ENCODE peak calls at places on chromosomes 2 and 18, in five cellular contexts. T is GM12864; U is fibroblast of lung; Z is CD8-positive, alpha-beta memory T cell; A is Caco-2. N is an unnamed sample.

GRCh38 chr18:79512461-79513380 is 117.0 kb downstream of the NFATC1 start:
- DNase-seq in T (no peak), U (no peak), Z (no peak), A (no peak), N (peak)

GRCh38 chr2:50564781-50565180 is 467.2 kb downstream of the NRXN1 start:
- DNase-seq in T (no peak), U (no peak), Z (no peak), A (no peak), N (no peak)

GRCh38 chr18:67597759-67598158 is 81.2 kb upstream of the DSEL start:
- DNase-seq in T (no peak), U (no peak), Z (no peak), A (no peak), N (no peak)

GRCh38 chr18:31161757-31162418 is 768 bp downstream of the DSC1 start:
- DNase-seq in T (no peak), U (no peak), Z (no peak), A (no peak), N (no peak)

GRCh38 chr2:140526575-140526974 is 1604.2 kb downstream of the LRP1B start:
- DNase-seq in T (no peak), U (no peak), Z (no peak), A (no peak), N (no peak)

GRCh38 chr2:182946949-182947348 is 80.5 kb upstream of the FRZB start:
- DNase-seq in T (no peak), U (no peak), Z (no peak), A (no peak), N (no peak)

GRCh38 chr2:133503323-133503722 is 64.9 kb downstream of the NCKAP5 start:
- DNase-seq in T (peak), U (no peak), Z (no peak), A (no peak), N (no peak)

GRCh38 chr2:157572725-157573124 is 55.9 kb downstream of the ACVR1C start:
- DNase-seq in T (no peak), U (no peak), Z (no peak), A (no peak), N (peak)

GRCh38 chr2:54720563-54720962 is 2.9 kb upstream of the EML6 start:
- DNase-seq in T (no peak), U (no peak), Z (no peak), A (no peak), N (no peak)

GRCh38 chr2:207385903-207386302 is 143.9 kb upstream of the CREB1 start:
- DNase-seq in T (no peak), U (peak), Z (no peak), A (no peak), N (no peak)

GRCh38 chr2:135870571-135870970 is 5.7 kb downstream of the MCM6 start:
- DNase-seq in T (no peak), U (no peak), Z (no peak), A (no peak), N (no peak)

GRCh38 chr2:110768591-110768990 is 36.2 kb downstream of the ACOXL start:
- DNase-seq in T (no peak), U (no peak), Z (no peak), A (peak), N (no peak)

GRCh38 chr2:22929998-22930397 is 455.0 kb upstream of the KLHL29 start:
- DNase-seq in T (no peak), U (no peak), Z (no peak), A (no peak), N (no peak)

GRCh38 chr2:12287220-12287751 is 429.4 kb upstream of the TRIB2 start:
- DNase-seq in T (no peak), U (peak), Z (no peak), A (no peak), N (no peak)

GRCh38 chr2:242065456-242065855 is 195.9 kb downstream of the RTP5 start:
- DNase-seq in T (no peak), U (no peak), Z (no peak), A (no peak), N (no peak)

GRCh38 chr2:189002079-189002478 is 27.9 kb downstream of the COL3A1 start:
- DNase-seq in T (no peak), U (peak), Z (no peak), A (no peak), N (no peak)

GRCh38 chr2:119608553-119608952 is 64.3 kb downstream of the CFAP221 start:
- DNase-seq in T (no peak), U (no peak), Z (no peak), A (no peak), N (no peak)

GRCh38 chr18:31049189-31049588 is 6.6 kb upstream of the DSC3 start:
- DNase-seq in T (no peak), U (no peak), Z (no peak), A (no peak), N (no peak)

GRCh38 chr18:11728247-11728646 is 39.2 kb downstream of the GNAL start:
- DNase-seq in T (no peak), U (peak), Z (no peak), A (peak), N (peak)

GRCh38 chr2:9735335-9735734 is 104.5 kb upstream of the YWHAQ start:
- DNase-seq in T (no peak), U (no peak), Z (no peak), A (no peak), N (peak)

GRCh38 chr2:32946314-32947075 is at the start of gene LTBP1:
- DNase-seq in T (no peak), U (peak), Z (peak), A (peak), N (peak)

GRCh38 chr2:235206980-235207579 is 255.3 kb downstream of the SH3BP4 start:
- DNase-seq in T (no peak), U (no peak), Z (no peak), A (no peak), N (peak)

GRCh38 chr2:18475884-18476283 is 84.6 kb downstream of the RDH14 start:
- DNase-seq in T (no peak), U (peak), Z (no peak), A (no peak), N (no peak)

GRCh38 chr2:607709-608108 is 69.5 kb downstream of the TMEM18 start:
- DNase-seq in T (no peak), U (no peak), Z (no peak), A (no peak), N (no peak)

GRCh38 chr2:42954227-42954962 is 162.0 kb upstream of the HAAO start:
- DNase-seq in T (no peak), U (peak), Z (no peak), A (no peak), N (no peak)

GRCh38 chr2:64944484-64944883 is 44.7 kb upstream of the SLC1A4 start:
- DNase-seq in T (no peak), U (no peak), Z (no peak), A (no peak), N (no peak)

GRCh38 chr2:146870691-146871090 is 974.1 kb upstream of the ACVR2A start:
- DNase-seq in T (no peak), U (no peak), Z (no peak), A (no peak), N (no peak)

GRCh38 chr18:28116461-28116860 is 60.5 kb downstream of the CDH2 start:
- DNase-seq in T (no peak), U (no peak), Z (no peak), A (no peak), N (no peak)

GRCh38 chr2:47354013-47354816 is 48.7 kb upstream of the MSH2 start:
- DNase-seq in T (no peak), U (peak), Z (no peak), A (peak), N (no peak)

GRCh38 chr18:56294484-56295183 is 343.8 kb downstream of the TXNL1 start:
- DNase-seq in T (no peak), U (no peak), Z (no peak), A (no peak), N (peak)

GRCh38 chr18:77023115-77023782 is 109.3 kb downstream of the MBP start:
- DNase-seq in T (no peak), U (no peak), Z (no peak), A (no peak), N (no peak)

GRCh38 chr2:17912266-17912691 is 33.8 kb downstream of the KCNS3 start:
- DNase-seq in T (peak), U (no peak), Z (no peak), A (no peak), N (no peak)

GRCh38 chr2:19474128-19474527 is 115.7 kb upstream of the OSR1 start:
- DNase-seq in T (peak), U (peak), Z (peak), A (no peak), N (peak)

GRCh38 chr2:3625186-3625585 is 30.3 kb downstream of the COLEC11 start:
- DNase-seq in T (no peak), U (no peak), Z (no peak), A (peak), N (no peak)

DNA sequence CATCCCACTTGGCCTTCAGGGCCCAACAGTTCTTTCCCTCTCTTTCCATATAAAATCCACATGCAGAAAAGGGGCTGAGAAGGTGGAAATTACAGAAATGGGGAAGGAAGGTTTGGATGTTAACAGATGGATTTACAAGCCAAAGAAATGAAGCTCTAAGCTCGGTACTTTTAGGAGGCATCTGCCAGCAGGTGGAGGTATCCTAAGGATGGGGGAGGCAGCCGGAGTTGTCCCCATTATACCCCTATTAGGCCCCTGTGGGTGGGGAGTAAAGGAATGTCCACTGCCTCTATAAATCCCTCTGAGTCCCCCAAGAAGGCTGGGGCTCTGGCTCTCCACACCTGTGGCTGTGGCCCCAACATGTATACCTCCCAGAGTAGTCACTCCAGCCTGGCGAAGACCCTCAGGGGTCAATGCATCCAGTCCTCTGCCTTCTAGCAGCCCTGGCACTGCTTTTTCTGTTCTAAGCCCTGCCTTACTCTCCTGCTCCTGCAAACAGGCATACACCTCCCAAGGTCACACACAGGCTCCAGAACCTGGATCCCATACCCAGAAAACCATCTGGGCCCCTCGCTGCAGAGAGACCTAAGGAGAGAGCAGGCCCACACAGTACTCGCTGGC is 1.2 kb downstream of the FBXO41 start:
- DNase-seq in T (no peak), U (no peak), Z (no peak), A (no peak), N (no peak)
- H3K4me3 ChIP-seq in T (peak), U (peak), Z (no peak), A (peak), N (peak)

GRCh38 chr2:217049376-217049775 is 189.5 kb upstream of the TNP1 start:
- DNase-seq in T (no peak), U (no peak), Z (no peak), A (no peak), N (no peak)

GRCh38 chr2:217040099-217040498 is 180.2 kb upstream of the TNP1 start:
- DNase-seq in T (no peak), U (no peak), Z (no peak), A (no peak), N (no peak)

GRCh38 chr2:217049931-217050330 is 190.1 kb upstream of the TNP1 start:
- DNase-seq in T (no peak), U (no peak), Z (no peak), A (no peak), N (no peak)

GRCh38 chr2:217047209-217047998 is 187.5 kb upstream of the TNP1 start:
- DNase-seq in T (no peak), U (peak), Z (no peak), A (peak), N (no peak)

GRCh38 chr2:217045725-217046475 is 186.0 kb upstream of the TNP1 start:
- DNase-seq in T (no peak), U (peak), Z (no peak), A (no peak), N (no peak)
- H3K4me3 ChIP-seq in T (no peak), U (no peak), Z (no peak), A (no peak), N (no peak)

GRCh38 chr2:151053661-151053990 is 208.0 kb downstream of the RBM43 start:
- DNase-seq in T (no peak), U (no peak), Z (no peak), A (no peak), N (no peak)
- H3K4me3 ChIP-seq in T (no peak), U (no peak), Z (no peak), A (no peak), N (no peak)

DNA sequence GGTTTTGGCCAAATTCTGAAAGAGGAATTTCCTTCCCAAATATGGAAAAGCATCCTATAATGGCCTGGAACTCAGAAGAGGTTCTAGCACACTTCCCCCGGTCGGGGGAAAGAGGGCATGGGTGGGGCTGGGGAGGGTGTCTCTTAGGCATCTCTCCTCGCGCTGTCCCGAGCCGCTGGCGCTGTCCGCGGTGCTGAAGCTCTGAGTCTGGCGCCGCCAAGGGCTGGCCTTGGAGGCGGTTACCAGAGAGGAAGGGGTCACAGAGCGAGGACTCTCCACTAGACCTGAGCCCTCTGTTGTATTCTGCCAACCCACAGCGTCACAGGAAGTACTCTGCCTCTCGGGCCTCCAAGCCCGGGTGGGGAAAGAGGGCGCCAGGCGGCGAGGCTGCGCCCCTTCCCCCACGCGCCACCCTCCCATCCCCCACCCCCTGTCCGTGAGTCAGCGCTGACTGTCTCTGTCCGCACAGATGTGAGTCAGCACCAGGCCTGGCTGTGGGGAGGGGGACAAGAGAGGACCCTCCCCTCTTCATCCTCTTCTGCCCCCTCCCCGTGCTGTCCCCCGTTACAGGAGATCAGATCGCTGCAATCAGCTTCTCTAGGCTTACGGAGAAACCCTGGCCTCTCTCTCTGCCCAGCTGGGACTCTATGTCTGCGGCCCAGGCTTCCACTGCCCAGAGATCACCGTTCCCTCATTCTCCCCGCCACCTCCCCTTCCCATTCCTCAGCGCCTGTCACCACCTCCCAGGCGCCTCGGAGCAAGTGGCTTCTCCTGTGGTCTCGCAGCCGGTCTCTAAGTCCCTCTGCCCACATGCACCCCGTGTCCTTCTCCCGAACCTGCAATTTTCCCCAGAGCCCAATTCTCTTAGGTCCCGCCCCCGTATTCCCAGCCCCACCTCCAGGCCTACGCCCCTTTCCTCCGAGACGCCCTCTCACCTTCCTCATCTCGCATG is 783 bp downstream of the PTPRN start:
- DNase-seq in T (no peak), U (peak), Z (peak), A (peak), N (peak)
- H3K4me3 ChIP-seq in T (no peak), U (peak), Z (no peak), A (no peak), N (no peak)

GRCh38 chr2:158723311-158723838 is 71.7 kb upstream of the DAPL1 start:
- DNase-seq in T (no peak), U (no peak), Z (no peak), A (no peak), N (no peak)

GRCh38 chr2:158724803-158725271 is 70.3 kb upstream of the DAPL1 start:
- DNase-seq in T (no peak), U (peak), Z (no peak), A (no peak), N (no peak)

GRCh38 chr2:158725496-158725895 is 69.6 kb upstream of the DAPL1 start:
- DNase-seq in T (no peak), U (no peak), Z (no peak), A (no peak), N (no peak)

GRCh38 chr2:158722266-158723105 is 72.6 kb upstream of the DAPL1 start:
- DNase-seq in T (no peak), U (no peak), Z (no peak), A (no peak), N (no peak)

DNA sequence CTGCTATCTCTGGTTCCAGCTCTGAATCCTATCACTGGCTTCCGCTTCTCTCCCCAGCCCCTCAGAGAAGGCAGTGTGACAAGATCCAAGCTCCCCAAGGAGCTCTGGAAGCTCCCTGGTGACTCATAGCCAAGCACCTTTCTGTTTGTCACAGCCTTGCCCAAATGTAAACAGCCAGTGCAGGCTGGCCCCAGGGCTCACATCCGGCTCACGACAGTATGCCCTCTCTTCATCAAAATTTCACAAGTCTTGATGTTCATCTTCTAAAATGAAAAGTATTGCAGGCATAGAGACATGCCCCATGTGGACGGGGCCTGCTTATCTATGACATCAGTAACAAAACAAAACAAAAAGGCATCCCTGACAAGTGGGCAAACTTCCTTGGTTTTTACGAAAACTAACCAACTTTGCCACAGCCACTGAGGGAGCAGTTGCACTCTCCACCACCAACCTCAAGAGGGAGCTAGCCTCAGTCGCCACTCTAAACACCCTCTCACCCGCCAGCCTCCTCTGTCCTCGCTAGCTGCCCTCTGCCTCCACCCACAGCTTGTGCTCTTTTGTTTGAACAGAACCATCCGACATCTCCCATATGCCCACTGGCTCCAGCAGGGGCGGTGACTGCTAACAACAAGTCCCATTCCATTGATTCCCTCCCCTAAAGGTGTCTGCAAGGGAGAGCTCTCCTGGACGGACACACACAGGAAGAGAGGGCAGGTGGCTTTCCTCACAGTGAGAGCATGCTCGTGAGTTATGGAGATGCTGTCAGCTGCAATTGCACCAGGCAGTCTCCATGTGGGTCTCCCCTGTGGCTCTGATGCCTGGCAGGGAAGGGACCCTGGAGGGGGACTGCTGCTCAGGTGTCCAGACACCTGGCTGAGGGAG is 71.0 kb upstream of the DAPL1 start:
- DNase-seq in T (no peak), U (no peak), Z (no peak), A (no peak), N (peak)
- H3K4me3 ChIP-seq in T (no peak), U (no peak), Z (no peak), A (no peak), N (no peak)

GRCh38 chr2:176174382-176174834 is 14.1 kb upstream of the HOXD1 start:
- DNase-seq in T (no peak), U (no peak), Z (no peak), A (no peak), N (no peak)

GRCh38 chr2:176175729-176176074 is 12.8 kb upstream of the HOXD1 start:
- DNase-seq in T (no peak), U (no peak), Z (no peak), A (no peak), N (no peak)

GRCh38 chr2:176173679-176174381 is 14.6 kb upstream of the HOXD1 start:
- DNase-seq in T (no peak), U (no peak), Z (no peak), A (no peak), N (no peak)

GRCh38 chr2:176176233-176176632 is 12.2 kb upstream of the HOXD1 start:
- DNase-seq in T (no peak), U (no peak), Z (no peak), A (no peak), N (no peak)

DNA sequence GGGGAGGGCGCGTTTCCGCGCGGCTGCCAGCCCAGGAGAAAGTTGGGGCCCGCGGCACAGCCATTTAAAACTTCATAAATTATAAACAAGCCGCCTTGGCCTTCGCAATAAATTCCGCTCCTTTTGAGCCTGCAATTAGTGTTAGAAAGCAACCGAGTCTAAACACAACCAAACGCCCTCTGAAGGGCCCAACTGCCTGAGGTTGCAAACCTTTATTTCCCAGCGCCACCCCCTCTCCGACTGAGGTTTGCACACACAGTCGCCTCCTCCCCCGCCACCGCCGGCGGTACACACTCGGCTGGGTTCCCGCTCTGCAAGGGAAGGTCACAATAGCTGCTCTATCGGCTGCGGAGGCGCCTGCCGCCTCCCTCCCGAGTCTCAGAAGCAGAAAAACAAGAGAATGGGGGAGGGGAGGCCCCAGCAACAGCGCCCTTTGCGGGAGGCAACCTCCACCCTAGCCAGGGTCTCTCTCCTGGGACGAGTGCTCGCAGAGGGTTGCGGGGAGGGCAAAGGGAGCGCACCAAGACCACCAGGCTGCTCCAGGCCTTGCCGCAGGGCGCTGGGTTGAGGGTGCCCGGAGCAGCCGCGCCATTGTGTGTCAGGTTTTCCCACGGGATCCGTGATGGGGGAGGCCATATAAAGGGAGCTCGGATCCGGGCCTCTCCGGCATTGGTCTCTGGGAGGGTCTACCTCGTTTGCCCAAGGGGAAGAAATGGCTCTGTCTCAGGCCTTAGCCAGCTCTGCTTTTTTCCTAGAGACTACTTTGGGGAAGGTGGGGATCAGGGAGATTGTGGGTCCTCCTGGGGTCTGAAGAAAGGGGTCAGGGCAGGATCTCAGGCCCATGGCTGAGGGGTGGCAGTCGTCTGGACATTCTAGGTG is 13.4 kb upstream of the HOXD1 start:
- DNase-seq in T (peak), U (no peak), Z (no peak), A (no peak), N (peak)
- H3K4me3 ChIP-seq in T (no peak), U (no peak), Z (no peak), A (no peak), N (peak)